ENCODE peak calls at places on chromosomes 12 and 14, in four cellular contexts. J, C, K and H are unnamed samples.

GRCh38 chr14:105076805-105077648 is 11.8 kb upstream of the GPR132 start:
- DNase-seq in J (no peak), K (no peak), C (no peak), H (no peak)

GRCh38 chr12:104966677-104967076 is 8.6 kb upstream of the SLC41A2 start:
- DNase-seq in K (no peak), C (no peak), J (no peak), H (no peak)

GRCh38 chr14:50718949-50719348 is 50.8 kb upstream of the SAV1 start:
- DNase-seq in K (no peak), J (no peak), C (no peak), H (no peak)

GRCh38 chr12:40714636-40715035 is 22.4 kb downstream of the CNTN1 start:
- DNase-seq in J (no peak), C (no peak), K (no peak), H (no peak)

GRCh38 chr14:95394981-95395737 is 75.5 kb upstream of the CLMN start:
- DNase-seq in K (no peak), J (no peak), C (no peak), H (no peak)

GRCh38 chr12:107131832-107132616 is 38.7 kb upstream of the CRY1 start:
- DNase-seq in J (peak; percentile 73), C (no peak), K (no peak), H (peak; percentile 67)

GRCh38 chr14:27315947-27316346 is 718.1 kb upstream of the NOVA1 start:
- DNase-seq in J (no peak), C (no peak), K (no peak), H (no peak)

GRCh38 chr12:54933381-54933780 is 51.2 kb downstream of the TESPA1 start:
- DNase-seq in C (no peak), K (no peak), J (peak; percentile 54), H (no peak)

GRCh38 chr12:92928431-92928961 is 599 bp downstream of the EEA1 start:
- DNase-seq in C (peak; percentile 52), K (peak; percentile 61), J (peak; percentile 18), H (peak; percentile 45)